ENCODE peak calls at places on chromosomes 3 and 15, in ten cellular contexts. V is activated T-helper 9 cell treated with anti-CD3 and anti-CD28 coated beads, Interleukin-2, amount 50 U/mL, for 16 hours; C is ELR; W is HFFc6; X is HFF-Myc; K is fibroblast of villous mesenchyme; M is stimulated activated CD4-positive, alpha-beta T cell treated with anti-CD3 and anti-CD28 coated beads, Interleukin-12 subunit alpha, Interleukin-12 subunit beta, amount 100 ng/mL, for 48 hours; D is MCF 10A; L is CD4-positive, alpha-beta memory T cell; U is memory B cell. J is an unnamed sample.

GRCh38 chr3:136634821-136635220 is 117.4 kb downstream of the STAG1 start:
- DNase-seq in K (no peak), M (no peak), W (no peak), X (no peak), C (no peak), U (no peak), L (no peak), D (no peak), V (no peak), J (no peak)

GRCh38 chr3:129078510-129078909 is 17.9 kb downstream of the GP9 start:
- DNase-seq in U (no peak), X (no peak), K (no peak), V (no peak), M (no peak), D (no peak), C (no peak), L (no peak), W (no peak), J (no peak)

GRCh38 chr3:140736863-140737460 is 59.1 kb downstream of the TRIM42 start:
- DNase-seq in V (no peak), X (no peak), K (peak), L (no peak), M (no peak), U (no peak), W (no peak), D (peak), C (peak), J (peak)

GRCh38 chr15:88646951-88647350 is 8.1 kb downstream of the ISG20 start:
- DNase-seq in D (no peak), V (no peak), W (no peak), U (no peak), L (no peak), C (no peak), M (no peak), K (no peak), X (no peak), J (no peak)

GRCh38 chr3:184505479-184505878 is 56.1 kb upstream of the EPHB3 start:
- DNase-seq in L (no peak), W (no peak), K (no peak), U (no peak), V (no peak), D (no peak), M (no peak), C (no peak), X (no peak), J (no peak)

GRCh38 chr3:69869643-69870042 is 129.9 kb upstream of the SAMMSON start:
- DNase-seq in X (no peak), V (no peak), C (peak), U (no peak), M (no peak), K (peak), L (no peak), W (peak), D (peak), J (peak)

GRCh38 chr3:108202834-108203233 is 19.4 kb downstream of the IFT57 start:
- DNase-seq in L (no peak), C (peak), K (no peak), X (no peak), V (no peak), U (no peak), D (no peak), W (peak), M (no peak), J (no peak)

GRCh38 chr15:68658151-68658550 is 79.4 kb downstream of the CORO2B start:
- DNase-seq in U (no peak), W (no peak), L (no peak), K (no peak), V (no peak), D (no peak), M (no peak), C (no peak), X (no peak), J (no peak)

GRCh38 chr3:69320867-69321266 is 65.0 kb downstream of the FRMD4B start:
- DNase-seq in U (no peak), D (no peak), L (no peak), C (no peak), M (no peak), W (no peak), K (peak), V (no peak), X (no peak), J (no peak)

GRCh38 chr3:43960448-43960840 is 269.7 kb downstream of the ABHD5 start:
- DNase-seq in V (no peak), W (no peak), D (peak), M (no peak), L (no peak), U (no peak), K (no peak), X (no peak), C (no peak), J (peak)

GRCh38 chr3:184552863-184553262 is 8.7 kb upstream of the EPHB3 start:
- DNase-seq in M (no peak), V (no peak), D (no peak), K (no peak), U (no peak), X (no peak), L (no peak), C (no peak), W (no peak), J (no peak)

GRCh38 chr3:157115069-157116006 is 44.6 kb downstream of the CCNL1 start:
- DNase-seq in X (no peak), U (no peak), W (peak), C (peak), V (no peak), D (no peak), K (peak), L (no peak), M (no peak), J (peak)

GRCh38 chr3:53941945-53942344 is 50.3 kb upstream of the SELENOK start:
- DNase-seq in X (no peak), W (no peak), U (no peak), D (no peak), C (no peak), K (no peak), L (no peak), M (no peak), V (no peak), J (no peak)